ENCODE peak calls at places on chromosomes 16 and 17, in ten cellular contexts. S is WTC11, T is stomach, J is bronchial epithelial cell, Z is OCI-LY7, D is lower leg skin, N is GM10248, K is coronary artery, G is astrocyte of the spinal cord, P is heart right ventricle. Q is an unnamed sample.
A peak's percentile ranks its signal among the peaks of the same experiment; 100 is the strongest.

GRCh38 chr17:28970879-28971278 is 19.6 kb upstream of the PHF12 start:
- DNase-seq in S (no peak), T (no peak), J (no peak), Z (no peak), D (no peak), N (no peak), K (no peak), G (no peak), P (no peak), Q (no peak)

GRCh38 chr17:68399638-68400403 is 57.5 kb downstream of the WIPI1 start:
- DNase-seq in S (no peak), T (no peak), J (no peak), Z (peak; percentile 71), D (peak; percentile 82), N (no peak), K (no peak), G (peak; percentile 65), P (no peak), Q (no peak)

GRCh38 chr16:50096791-50097190 is 31.0 kb downstream of the HEATR3 start:
- DNase-seq in S (no peak), T (no peak), J (peak; percentile 2), Z (no peak), D (no peak), N (no peak), K (no peak), G (peak; percentile 53), P (no peak), Q (no peak)

GRCh38 chr17:43917348-43918025 is 10.2 kb upstream of the MPP2 start:
- DNase-seq in S (peak; percentile 78), T (peak; percentile 30), J (peak; percentile 22), Z (no peak), D (no peak), N (peak; percentile 57), K (no peak), G (peak; percentile 18), P (peak; percentile 40), Q (no peak)

GRCh38 chr16:67694611-67695010 is 24.5 kb downstream of the GFOD2 start:
- DNase-seq in S (no peak), T (no peak), J (no peak), Z (no peak), D (no peak), N (no peak), K (no peak), G (no peak), P (no peak), Q (no peak)

GRCh38 chr17:81309859-81310839 is 15.0 kb upstream of the SLC38A10 start:
- DNase-seq in S (no peak), T (no peak), J (no peak), Z (no peak), D (no peak), N (no peak), K (no peak), G (no peak), P (no peak), Q (no peak)

GRCh38 chr17:16456770-16457316 is 35.1 kb downstream of the LRRC75A start:
- DNase-seq in S (no peak), T (no peak), J (no peak), Z (no peak), D (no peak), N (no peak), K (no peak), G (no peak), P (no peak), Q (no peak)

GRCh38 chr16:83899272-83899897 is 470 bp downstream of the MLYCD start:
- DNase-seq in S (peak; percentile 47), T (peak; percentile 61), J (peak; percentile 47), Z (peak; percentile 52), D (peak; percentile 88), N (peak; percentile 56), K (peak; percentile 80), G (peak; percentile 57), P (peak; percentile 60), Q (no peak)

GRCh38 chr16:70735141-70735979 is 49.5 kb upstream of the MTSS2 start:
- DNase-seq in S (peak; percentile 33), T (no peak), J (no peak), Z (no peak), D (peak; percentile 86), N (no peak), K (no peak), G (peak; percentile 72), P (no peak), Q (no peak)

DNA sequence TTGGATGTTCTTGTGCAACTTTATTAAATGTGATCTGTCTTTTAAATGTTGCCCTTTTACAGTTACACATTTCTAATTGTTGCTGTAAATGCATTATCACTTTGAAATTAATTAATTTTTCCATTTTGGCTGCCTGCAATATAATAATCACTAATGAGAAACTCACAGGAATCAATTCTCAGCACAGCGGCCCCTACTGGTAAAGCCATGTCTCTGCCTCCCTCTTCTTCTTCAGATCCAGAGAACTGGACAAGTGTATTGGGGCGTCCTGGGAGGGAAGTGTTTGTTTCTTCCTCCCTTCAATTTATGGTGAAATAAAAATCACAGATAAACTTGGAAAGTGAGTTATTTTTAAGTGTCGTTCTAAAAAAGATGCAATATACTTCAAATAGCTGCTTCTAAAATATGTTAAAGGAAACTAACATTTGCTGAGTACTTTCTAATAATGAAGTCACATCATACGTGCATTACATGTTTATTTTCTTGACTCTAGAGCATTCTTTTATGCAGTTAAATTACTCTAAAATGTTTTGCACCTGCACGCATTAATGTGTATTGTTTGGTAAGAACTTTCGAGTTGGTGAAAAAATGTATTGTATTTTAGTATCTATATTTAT is 338.0 kb downstream of the WWOX start:
- DNase-seq in S (peak; percentile 47), T (peak; percentile 33), J (peak; percentile 18), Z (peak; percentile 38), D (no peak), N (peak; percentile 36), K (no peak), G (peak; percentile 9), P (no peak), Q (no peak)
- TF ChIP-seq CTCF in S (peak; percentile 68), T (peak; percentile 78), J (peak; percentile 68), Z (peak; percentile 98), D (no peak), N (peak; percentile 71), K (peak; percentile 76), G (peak; percentile 81), P (peak; percentile 84), Q (peak; percentile 85)

GRCh38 chr16:86818701-86819522 is 240.6 kb downstream of the FOXL1 start:
- DNase-seq in S (no peak), T (no peak), J (peak; percentile 25), Z (no peak), D (peak; percentile 80), N (no peak), K (no peak), G (no peak), P (no peak), Q (no peak)

GRCh38 chr16:86821933-86822332 is 243.6 kb downstream of the FOXL1 start:
- DNase-seq in S (no peak), T (no peak), J (no peak), Z (no peak), D (no peak), N (no peak), K (no peak), G (no peak), P (no peak), Q (no peak)

GRCh38 chr16:86823125-86823524 is 244.8 kb downstream of the FOXL1 start:
- DNase-seq in S (no peak), T (no peak), J (no peak), Z (no peak), D (no peak), N (no peak), K (no peak), G (peak; percentile 61), P (no peak), Q (no peak)

GRCh38 chr16:86816930-86817625 is 238.7 kb downstream of the FOXL1 start:
- DNase-seq in S (no peak), T (no peak), J (no peak), Z (no peak), D (peak; percentile 28), N (no peak), K (no peak), G (no peak), P (no peak), Q (no peak)

DNA sequence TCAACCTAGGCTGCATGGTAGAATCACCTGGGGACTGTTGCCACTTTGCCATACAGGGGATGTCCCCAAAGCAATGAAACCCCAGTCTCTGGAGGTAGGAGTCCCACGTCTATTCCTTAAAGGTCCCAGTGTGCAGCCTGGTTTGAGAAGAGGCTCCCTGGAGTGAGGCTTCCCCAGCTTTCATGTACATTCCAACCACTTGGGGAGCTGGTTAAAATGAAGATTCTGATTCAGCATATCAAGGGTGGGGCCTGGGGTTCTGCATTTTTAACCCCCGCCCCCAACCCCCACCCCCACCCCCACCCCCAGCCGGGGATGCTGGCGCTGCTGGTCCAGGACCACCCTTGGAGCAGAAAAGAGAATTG is 241.2 kb downstream of the FOXL1 start:
- DNase-seq in S (no peak), T (no peak), J (no peak), Z (no peak), D (peak; percentile 31), N (no peak), K (no peak), G (no peak), P (no peak), Q (no peak)
- TF ChIP-seq CTCF in S (no peak), T (no peak), J (peak; percentile 36), Z (no peak), D (no peak), N (no peak), K (no peak), G (peak; percentile 41), P (peak; percentile 17), Q (peak; percentile 29)

GRCh38 chr16:72023962-72024361 is 15.4 kb downstream of the DHODH start:
- DNase-seq in S (no peak), T (no peak), J (peak; percentile 8), Z (no peak), D (no peak), N (no peak), K (no peak), G (no peak), P (no peak), Q (no peak)

GRCh38 chr16:72025404-72026114 is 17.0 kb downstream of the DHODH start:
- DNase-seq in S (no peak), T (no peak), J (no peak), Z (no peak), D (no peak), N (no peak), K (no peak), G (no peak), P (no peak), Q (no peak)

GRCh38 chr16:72024862-72025382 is 16.4 kb downstream of the DHODH start:
- DNase-seq in S (no peak), T (no peak), J (no peak), Z (no peak), D (no peak), N (no peak), K (no peak), G (no peak), P (no peak), Q (no peak)

GRCh38 chr16:72018470-72018869 is 9.9 kb downstream of the DHODH start:
- DNase-seq in S (no peak), T (no peak), J (no peak), Z (no peak), D (no peak), N (no peak), K (no peak), G (no peak), P (no peak), Q (no peak)

GRCh38 chr16:72021043-72021442 is 12.5 kb downstream of the DHODH start:
- DNase-seq in S (peak; percentile 80), T (no peak), J (no peak), Z (no peak), D (no peak), N (no peak), K (no peak), G (no peak), P (no peak), Q (no peak)
- TF ChIP-seq CTCF in S (peak; percentile 86), T (no peak), J (peak; percentile 47), Z (no peak), D (no peak), N (no peak), K (no peak), G (peak; percentile 54), P (no peak), Q (peak; percentile 19)

GRCh38 chr16:85675528-85675927 is 13.2 kb downstream of the GINS2 start:
- DNase-seq in S (no peak), T (no peak), J (no peak), Z (peak; percentile 43), D (no peak), N (no peak), K (no peak), G (peak; percentile 44), P (no peak), Q (no peak)
- TF ChIP-seq CTCF in S (no peak), T (no peak), J (peak; percentile 50), Z (peak; percentile 75), D (no peak), N (peak; percentile 37), K (no peak), G (peak; percentile 65), P (peak; percentile 39), Q (peak; percentile 54)

Q was measured in osteocyte.